ENCODE peak calls at places on chromosomes 5 and 9, in seven cellular contexts. E is endothelial cell of umbilical vein, Y is cardiac muscle cell, J is ovary, C is mesenchymal stem cell, Z is fibroblast of lung, V is pancreas. U is an unnamed sample.
A peak's percentile ranks its signal among the peaks of the same experiment; 100 is the strongest.

GRCh38 chr5:23523998-23524397 is 16.6 kb downstream of the PRDM9 start:
- DNase-seq in Y (no peak), J (no peak), C (no peak), E (no peak), Z (no peak), V (no peak), U (no peak)

GRCh38 chr5:181167814-181168488 is 20.6 kb downstream of the OR2V2 start:
- DNase-seq in E (no peak), V (no peak), Y (peak; percentile 43), Z (no peak), C (no peak), J (no peak), U (no peak)

GRCh38 chr5:130295235-130295634 is 391.0 kb downstream of the CHSY3 start:
- DNase-seq in Y (no peak), V (no peak), E (no peak), Z (no peak), J (no peak), C (peak; percentile 3), U (no peak)

GRCh38 chr5:97764700-97765099 is 581.7 kb upstream of the RIOK2 start:
- DNase-seq in Z (peak; percentile 85), C (peak; percentile 26), V (no peak), Y (no peak), E (no peak), J (no peak), U (no peak)

GRCh38 chr5:77076961-77077820 is 9.9 kb downstream of the ZBED3 start:
- DNase-seq in C (peak; percentile 65), Z (peak; percentile 59), Y (peak; percentile 82), V (peak; percentile 56), E (peak; percentile 61), J (peak; percentile 84), U (peak; percentile 43)

GRCh38 chr9:14441976-14442651 is 128.2 kb upstream of the NFIB start:
- DNase-seq in J (no peak), V (no peak), Y (peak; percentile 20), Z (no peak), C (no peak), E (no peak), U (no peak)

GRCh38 chr5:131417240-131417869 is 153.5 kb downstream of the CDC42SE2 start:
- DNase-seq in C (peak; percentile 74), Y (peak; percentile 84), V (peak; percentile 72), Z (peak; percentile 80), E (peak; percentile 79), J (peak; percentile 85), U (peak; percentile 62)

GRCh38 chr9:69696802-69697201 is 24.6 kb upstream of the APBA1 start:
- DNase-seq in V (no peak), J (no peak), E (no peak), Y (no peak), C (no peak), Z (peak; percentile 19), U (no peak)

GRCh38 chr5:88544616-88545150 is 276.0 kb upstream of the TMEM161B start:
- DNase-seq in Y (no peak), V (no peak), C (no peak), J (no peak), E (no peak), Z (no peak), U (no peak)

GRCh38 chr5:132110930-132111329 is 37.3 kb downstream of the CSF2 start:
- DNase-seq in Y (no peak), Z (no peak), V (no peak), C (no peak), J (no peak), E (no peak), U (no peak)

GRCh38 chr9:122786338-122786737 is 2.4 kb upstream of the OR5C1 start:
- DNase-seq in Z (no peak), E (no peak), Y (no peak), V (no peak), C (no peak), J (no peak), U (no peak)

GRCh38 chr5:10839118-10839517 is 78.1 kb upstream of the DAP start:
- DNase-seq in C (no peak), E (no peak), Y (no peak), Z (no peak), V (peak; percentile 37), J (no peak), U (no peak)

GRCh38 chr5:170477906-170478305 is 25.9 kb upstream of the KCNIP1 start:
- DNase-seq in C (no peak), Y (no peak), V (no peak), E (no peak), Z (no peak), J (no peak), U (no peak)

GRCh38 chr5:142225141-142225540 is 99.7 kb downstream of the SPRY4 start:
- DNase-seq in Y (no peak), Z (no peak), E (no peak), V (no peak), C (no peak), J (no peak), U (no peak)

GRCh38 chr5:65203746-65204145 is 278.0 kb downstream of the ADAMTS6 start:
- DNase-seq in Y (no peak), C (peak; percentile 33), V (no peak), E (peak; percentile 24), Z (peak; percentile 80), J (no peak), U (no peak)

GRCh38 chr9:14838701-14839100 is 71.5 kb downstream of the FREM1 start:
- DNase-seq in C (no peak), E (no peak), J (no peak), Y (no peak), Z (no peak), V (no peak), U (no peak)

GRCh38 chr9:107090218-107090617 is 192.9 kb upstream of the RAD23B start:
- DNase-seq in Y (no peak), V (no peak), Z (no peak), E (no peak), C (no peak), J (no peak), U (no peak)

GRCh38 chr5:104088876-104089778 is 526.5 kb upstream of the NUDT12 start:
- DNase-seq in J (no peak), E (no peak), C (peak; percentile 13), Z (no peak), Y (no peak), V (no peak), U (no peak)

GRCh38 chr5:126486332-126486731 is 63.1 kb downstream of the GRAMD2B start:
- DNase-seq in V (no peak), Z (no peak), C (no peak), E (no peak), Y (no peak), J (no peak), U (no peak)

GRCh38 chr5:143245929-143246561 is 157.4 kb downstream of the NR3C1 start:
- DNase-seq in E (peak; percentile 41), C (peak; percentile 92), Z (peak; percentile 92), J (no peak), Y (no peak), V (no peak), U (no peak)

GRCh38 chr5:52800394-52801213 is 12.9 kb downstream of the ITGA1 start:
- DNase-seq in V (peak; percentile 75), Y (peak; percentile 57), C (peak; percentile 87), Z (peak; percentile 68), E (peak; percentile 71), J (peak; percentile 66), U (peak; percentile 29)

GRCh38 chr5:154095819-154096380 is 57.1 kb downstream of the MFAP3 start:
- DNase-seq in Y (no peak), C (no peak), Z (no peak), V (no peak), E (no peak), J (no peak), U (no peak)

GRCh38 chr5:74567351-74567870 is 73.1 kb downstream of the ENC1 start:
- DNase-seq in C (no peak), Y (no peak), E (no peak), V (peak; percentile 13), Z (no peak), J (no peak), U (no peak)

GRCh38 chr5:157180374-157181264 is at the start of gene ITK:
- DNase-seq in Y (no peak), Z (no peak), J (no peak), V (no peak), E (no peak), C (no peak), U (peak; percentile 80)

GRCh38 chr5:179373101-179373934 is 28.1 kb upstream of the ADAMTS2 start:
- DNase-seq in V (no peak), J (peak; percentile 21), Y (no peak), C (no peak), Z (no peak), E (no peak), U (no peak)

GRCh38 chr5:97266576-97266975 is 83.5 kb upstream of the RIOK2 start:
- DNase-seq in Y (no peak), C (no peak), J (peak; percentile 48), Z (peak; percentile 62), V (no peak), E (peak; percentile 35), U (no peak)

GRCh38 chr5:177474845-177475562 is 1.6 kb upstream of the DBN1 start:
- DNase-seq in Y (no peak), Z (no peak), J (no peak), E (no peak), V (no peak), C (peak; percentile 38), U (no peak)

GRCh38 chr5:54531536-54531935 is 14.0 kb downstream of the SNX18 start:
- DNase-seq in E (no peak), V (no peak), Z (no peak), Y (no peak), C (no peak), J (no peak), U (no peak)

GRCh38 chr5:9534881-9535517 is 10.9 kb downstream of the SEMA5A start:
- DNase-seq in V (no peak), J (no peak), Y (no peak), C (no peak), E (no peak), Z (peak; percentile 51), U (no peak)

GRCh38 chr9:131676431-131676972 is 63.4 kb downstream of the RAPGEF1 start:
- DNase-seq in C (no peak), E (no peak), Y (no peak), V (no peak), J (no peak), Z (no peak), U (no peak)
- H3K36me3 ChIP-seq in C (no peaks in the 10 kb centered on the region), E (no peaks in the 10 kb centered on the region), Y (no peaks in the 10 kb centered on the region), V (no peaks in the 10 kb centered on the region), J (no peaks in the 10 kb centered on the region), Z (no peaks in the 10 kb centered on the region), U (no peaks in the 10 kb centered on the region)

GRCh38 chr9:92850898-92851297 is 26.9 kb downstream of the ZNF484 start:
- DNase-seq in V (no peak), Y (no peak), J (no peak), E (no peak), C (no peak), Z (no peak), U (no peak)
- H3K36me3 ChIP-seq in V (peaks cover 69% of the 10 kb centered on the region), Y (peaks cover 41% of the 10 kb centered on the region), J (no peaks in the 10 kb centered on the region), E (peaks cover 26% of the 10 kb centered on the region), C (peaks cover 95% of the 10 kb centered on the region), Z (peaks cover 7% of the 10 kb centered on the region), U (peaks cover 48% of the 10 kb centered on the region)

DNA sequence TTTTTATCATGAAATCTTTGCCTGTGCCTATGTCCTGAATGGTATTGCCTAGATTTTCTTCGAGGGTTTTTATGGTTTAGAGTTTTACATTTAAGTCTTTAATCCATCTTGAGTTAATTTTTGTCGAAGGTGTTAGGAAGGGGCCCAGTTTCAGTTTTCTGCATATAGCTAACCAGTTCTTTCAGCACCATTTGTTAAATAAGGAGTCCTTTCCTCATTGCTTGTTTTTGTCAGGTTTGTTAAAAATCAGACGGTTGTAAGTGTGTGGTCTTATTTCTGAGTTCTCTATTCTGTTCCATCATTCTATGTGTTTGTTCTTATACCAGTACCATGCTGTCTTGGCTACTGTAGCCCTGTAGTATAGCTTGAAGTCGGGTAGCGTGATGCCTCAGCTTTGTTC is 55.9 kb downstream of the YTHDC2 start:
- DNase-seq in C (no peak), V (no peak), Z (no peak), E (no peak), Y (no peak), J (no peak), U (no peak)
- H3K36me3 ChIP-seq in C (peaks cover 77% of the 10 kb centered on the region), V (peaks cover 15% of the 10 kb centered on the region), Z (peaks cover 1% of the 10 kb centered on the region), E (no peaks in the 10 kb centered on the region), Y (peaks cover 22% of the 10 kb centered on the region), J (no peaks in the 10 kb centered on the region), U (peaks cover 12% of the 10 kb centered on the region)

GRCh38 chr9:120393386-120394057 is 186.4 kb downstream of the CDK5RAP2 start:
- DNase-seq in Y (no peak), Z (no peak), V (no peak), E (no peak), J (no peak), C (peak; percentile 40), U (no peak)
- H3K36me3 ChIP-seq in Y (peaks cover 28% of the 10 kb centered on the region), Z (peaks cover 10% of the 10 kb centered on the region), V (peaks cover 31% of the 10 kb centered on the region), E (peaks cover 11% of the 10 kb centered on the region), J (no peaks in the 10 kb centered on the region), C (peaks cover 62% of the 10 kb centered on the region), U (peaks cover 56% of the 10 kb centered on the region)